ENCODE peak calls at places on chromosomes 16 and 17, in four cellular contexts. M is breast epithelium, F is suprapubic skin, W is body of pancreas. N is an unnamed sample. For H3K4me1, the result is how much of the 10 kb centered on the place peaks cover.

GRCh38 chr16:11322823-11323222 is 22.4 kb upstream of the RMI2 start:
- DNase-seq in W (no peak), F (no peak), M (no peak), N (no peak)

GRCh38 chr16:72203401-72203800 is 31.4 kb upstream of the PMFBP1 start:
- DNase-seq in W (no peak), M (no peak), F (no peak), N (peak)

GRCh38 chr16:69073181-69073669 is 32.2 kb upstream of the HAS3 start:
- DNase-seq in M (no peak), F (no peak), W (no peak), N (peak)

GRCh38 chr17:43326490-43327275 is 72.1 kb upstream of the ARL4D start:
- DNase-seq in F (no peak), M (no peak), W (no peak), N (no peak)

GRCh38 chr16:11139624-11140375 is 116.2 kb downstream of the SOCS1 start:
- DNase-seq in M (no peak), W (no peak), F (no peak), N (no peak)

GRCh38 chr16:85853641-85854545 is 45.1 kb upstream of the IRF8 start:
- DNase-seq in M (no peak), W (no peak), F (no peak), N (no peak)

GRCh38 chr17:7633093-7633492 is 3.2 kb downstream of the SHBG start:
- DNase-seq in W (no peak), M (no peak), F (no peak), N (no peak)

GRCh38 chr16:79845734-79846135 is 245.2 kb upstream of the MAF start:
- DNase-seq in W (no peak), F (no peak), M (no peak), N (no peak)

GRCh38 chr17:77208217-77208808 is 67.5 kb downstream of the SEC14L1 start:
- DNase-seq in M (no peak), W (peak), F (no peak), N (peak)

GRCh38 chr16:578870-579405 is 9.2 kb downstream of the PIGQ start:
- DNase-seq in M (no peak), F (no peak), W (peak), N (peak)
- TF ChIP-seq POLR2A in M (no peak), F (no peak), W (no peak), N (no peak)

GRCh38 chr16:89318430-89318758 is 100.9 kb downstream of the ZNF778 start:
- DNase-seq in F (no peak), M (no peak), W (no peak), N (no peak)
- H3K4me1 ChIP-seq in F (half or more), M (under half), W (half or more), N (half or more)

DNA sequence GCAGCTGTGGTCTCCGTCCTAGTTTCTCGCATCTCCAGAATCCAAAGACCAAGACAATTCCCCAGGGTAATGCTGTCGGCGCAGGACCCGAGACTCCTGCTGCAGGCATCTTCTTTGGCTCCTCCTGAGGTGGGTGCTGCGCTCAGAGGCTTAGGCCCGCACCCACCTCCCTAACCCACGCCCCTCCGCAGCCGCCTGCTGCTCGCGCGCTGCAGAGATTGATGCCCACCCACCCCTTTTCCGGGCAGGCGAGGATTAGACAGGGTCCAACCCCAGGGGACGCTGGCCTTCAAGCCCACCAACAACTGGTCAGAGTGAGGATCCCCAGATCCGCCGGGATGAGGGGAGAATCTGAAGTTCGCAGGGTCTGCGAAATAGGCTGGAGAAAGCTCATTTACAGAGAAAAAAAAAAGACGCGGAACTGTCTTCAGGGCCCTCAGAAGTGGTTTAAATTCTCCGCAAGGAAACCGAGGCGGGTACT is 27.9 kb downstream of the SLFN11 start:
- DNase-seq in W (no peak), M (no peak), F (no peak), N (no peak)
- H3K27ac ChIP-seq in W (no peak), M (peak), F (peak), N (peak)

DNA sequence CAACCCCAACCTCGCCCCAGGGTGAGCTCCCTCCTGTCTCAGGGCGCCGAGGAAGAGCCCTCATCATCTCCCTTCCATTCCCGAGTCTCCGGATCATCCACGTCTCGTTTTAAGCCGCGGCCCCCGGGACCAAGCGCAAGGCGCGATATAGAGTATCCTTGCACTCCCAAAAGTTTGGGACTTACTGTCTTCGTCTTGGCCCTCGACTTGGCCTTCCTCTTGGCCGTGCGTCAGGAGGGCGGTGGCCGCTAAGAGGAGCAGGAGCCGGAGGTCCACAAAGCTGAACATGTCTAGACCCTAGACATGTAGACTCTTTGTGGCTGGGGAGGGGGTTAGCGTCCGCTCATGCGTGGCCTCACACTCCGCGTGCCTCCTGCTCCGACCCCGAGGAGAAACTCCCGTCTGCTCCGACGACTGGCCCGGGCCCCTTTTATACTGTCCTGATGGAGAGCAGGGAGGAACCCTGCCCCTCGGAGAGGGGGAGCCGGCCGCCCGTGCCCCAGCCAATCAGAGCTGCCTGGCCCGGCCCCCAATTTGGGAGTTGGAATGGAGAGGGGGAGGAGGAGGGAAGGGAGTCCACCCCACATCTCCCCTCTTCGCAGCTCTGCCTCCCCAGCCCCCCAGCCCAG is at the start of gene COL1A1:
- DNase-seq in M (peak), F (peak), W (peak), N (peak)
- TF ChIP-seq POLR2A in M (peak), F (peak), W (peak), N (peak)

DNA sequence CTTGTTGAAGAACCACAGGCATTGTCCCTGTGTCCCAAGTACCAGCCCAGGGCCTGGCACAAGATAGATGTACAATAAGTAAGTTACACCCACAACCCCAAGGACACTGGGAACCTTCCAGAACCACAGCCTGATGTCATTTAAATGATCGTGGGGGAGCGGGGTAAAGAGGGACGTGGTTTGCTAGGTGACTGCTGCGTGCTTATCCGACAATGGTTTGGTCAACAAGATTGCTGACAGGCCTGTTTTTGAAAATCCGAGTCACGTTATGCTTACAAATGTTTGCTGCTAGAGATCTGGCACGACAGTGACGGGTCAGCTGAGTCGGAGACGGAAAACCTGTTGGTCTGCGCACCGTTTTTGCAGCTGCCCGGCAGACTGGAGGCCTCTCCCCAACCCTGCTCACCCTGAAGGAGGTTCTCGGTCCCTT is 22.8 kb downstream of the COTL1 start:
- DNase-seq in W (peak), M (no peak), F (no peak), N (no peak)
- H3K4me1 ChIP-seq in W (under half), M (under half), F (under half), N (under half)

N was measured in adrenal gland.